ENCODE peak calls at places on chromosomes 3 and 15, in seven cellular contexts. P, W, Q, Y, H, D and A are unnamed samples.

GRCh38 chr15:87976552-87976951 is 280.0 kb downstream of the NTRK3 start:
- DNase-seq in P (no peak), W (no peak), Q (no peak), Y (no peak), H (no peak), D (no peak), A (no peak)

GRCh38 chr3:100260081-100260684 is 609 bp upstream of the TBC1D23 start:
- DNase-seq in P (no peak), W (no peak), Q (peak), Y (peak), H (no peak), D (no peak), A (peak)

GRCh38 chr3:58189691-58190090 is 21.1 kb downstream of the DNASE1L3 start:
- DNase-seq in P (no peak), W (no peak), Q (no peak), Y (no peak), H (no peak), D (no peak), A (no peak)

GRCh38 chr3:180416111-180416541 is 185.8 kb upstream of the TTC14 start:
- DNase-seq in P (no peak), W (no peak), Q (no peak), Y (no peak), H (no peak), D (no peak), A (no peak)

GRCh38 chr3:28840976-28841376 is 439.9 kb upstream of the RBMS3 start:
- DNase-seq in P (no peak), W (no peak), Q (no peak), Y (no peak), H (no peak), D (no peak), A (no peak)

GRCh38 chr3:89699771-89700170 is 592.4 kb downstream of the EPHA3 start:
- DNase-seq in P (no peak), W (no peak), Q (no peak), Y (no peak), H (no peak), D (no peak), A (no peak)

GRCh38 chr3:31486865-31487533 is 45.7 kb upstream of the STT3B start:
- DNase-seq in P (no peak), W (no peak), Q (no peak), Y (no peak), H (no peak), D (no peak), A (no peak)

GRCh38 chr15:72700076-72700475 is 14.1 kb downstream of the BBS4 start:
- DNase-seq in P (no peak), W (no peak), Q (no peak), Y (no peak), H (no peak), D (no peak), A (no peak)

GRCh38 chr3:50525987-50526386 is 22.6 kb upstream of the CACNA2D2 start:
- DNase-seq in P (no peak), W (peak), Q (peak), Y (no peak), H (peak), D (no peak), A (no peak)

GRCh38 chr3:153369561-153370374 is 207.7 kb downstream of the RAP2B start:
- DNase-seq in P (no peak), W (no peak), Q (no peak), Y (no peak), H (no peak), D (no peak), A (no peak)

GRCh38 chr3:70064194-70064787 is 64.8 kb downstream of the SAMMSON start:
- DNase-seq in P (no peak), W (peak), Q (no peak), Y (peak), H (no peak), D (peak), A (peak)